ENCODE peak calls at places on chromosome 22, in six cellular contexts. I is HFFc6; K is pancreas; A is sigmoid colon; S is stimulated activated CD8-positive, alpha-beta memory T cell treated with anti-CD3 and anti-CD28 coated beads, Interleukin-15, amount 100 ng/mL, for 1 hour; N is amniotic stem cell. R is an unnamed sample.

GRCh38 chr22:24485608-24486007 is 9.5 kb upstream of the UPB1 start:
- DNase-seq in I (peak), N (no peak), K (no peak), A (no peak), S (no peak), R (no peak)

GRCh38 chr22:28799125-28799833 is 1.1 kb downstream of the XBP1 start:
- DNase-seq in S (no peak), I (peak), N (peak), A (peak), K (peak), R (peak)

GRCh38 chr22:39474351-39474991 is 17.7 kb downstream of the MGAT3 start:
- DNase-seq in I (peak), N (no peak), A (no peak), S (no peak), K (no peak), R (no peak)

GRCh38 chr22:35805466-35805865 is 87.8 kb downstream of the APOL5 start:
- DNase-seq in N (no peak), K (no peak), I (no peak), A (no peak), S (no peak), R (no peak)

GRCh38 chr22:42022162-42022847 is 23.7 kb downstream of the WBP2NL start:
- DNase-seq in S (no peak), I (no peak), N (no peak), A (no peak), K (no peak), R (peak)

GRCh38 chr22:25749420-25750169 is 7.6 kb downstream of the MYO18B start:
- DNase-seq in A (no peak), S (no peak), I (no peak), K (no peak), N (no peak), R (no peak)

GRCh38 chr22:44389181-44389580 is 76.4 kb upstream of the SHISAL1 start:
- DNase-seq in A (peak), K (no peak), S (no peak), N (no peak), I (no peak), R (no peak)

GRCh38 chr22:50715250-50715649 is 22.8 kb upstream of the ACR start:
- DNase-seq in I (no peak), S (no peak), A (no peak), K (no peak), N (no peak), R (no peak)

GRCh38 chr22:20239951-20240773 is 28.0 kb downstream of the RTN4R start:
- DNase-seq in N (no peak), K (no peak), A (no peak), S (no peak), I (no peak), R (peak)

GRCh38 chr22:41284465-41284864 is 1.5 kb downstream of the RANGAP1 start:
- DNase-seq in K (no peak), A (no peak), S (no peak), N (no peak), I (no peak), R (no peak)

GRCh38 chr22:49951678-49951985 is 8.9 kb upstream of the PIM3 start:
- DNase-seq in K (no peak), N (no peak), I (no peak), S (no peak), A (no peak), R (no peak)

GRCh38 chr22:35346596-35347220 is 34.2 kb upstream of the HMOX1 start:
- DNase-seq in I (no peak), K (no peak), A (no peak), N (no peak), S (no peak), R (no peak)

R was measured in KBM-7.